ENCODE peak calls at places on chromosome 14, in four cellular contexts. N is Calu3; P is effector memory CD4-positive, alpha-beta T cell; J is stomach. K is an unnamed sample.

GRCh38 chr14:95008445-95009217 is 148.7 kb downstream of the DICER1 start:
- DNase-seq in N (no peak), P (no peak), J (no peak), K (no peak)

GRCh38 chr14:103391048-103391447 is 5.8 kb downstream of the MARK3 start:
- DNase-seq in N (peak), P (no peak), J (no peak), K (peak)

GRCh38 chr14:55850803-55851202 is 267.4 kb upstream of the PELI2 start:
- DNase-seq in N (no peak), P (no peak), J (peak), K (peak)

GRCh38 chr14:104600141-104600643 is 4.4 kb downstream of the TMEM179 start:
- DNase-seq in N (no peak), P (no peak), J (no peak), K (no peak)

GRCh38 chr14:34012978-34013713 is 62.3 kb upstream of the EGLN3 start:
- DNase-seq in N (no peak), P (no peak), J (no peak), K (no peak)

GRCh38 chr14:78530078-78530477 is 359.9 kb downstream of the NRXN3 start:
- DNase-seq in N (peak), P (no peak), J (no peak), K (no peak)

GRCh38 chr14:79411403-79412174 is 799.7 kb downstream of the DIO2 start:
- DNase-seq in N (no peak), P (no peak), J (no peak), K (no peak)

GRCh38 chr14:26128931-26129674 is 468.7 kb downstream of the NOVA1 start:
- DNase-seq in N (no peak), P (no peak), J (no peak), K (no peak)

GRCh38 chr14:69612014-69612758 is 790 bp downstream of the SUSD6 start:
- DNase-seq in N (peak), P (peak), J (no peak), K (no peak)